ENCODE peak calls at places on chromosomes 16 and 17, in seven cellular contexts. D is GM23338; I is LoVo; Z is fibroblast of the conjunctiva; E is stimulated activated CD8-positive, alpha-beta memory T cell treated with anti-CD3 and anti-CD28 coated beads, Interleukin-2, amount 100 ng/mL, for 48 hours; K is PC-3; V is activated naive CD4-positive, alpha-beta T cell treated with anti-CD3 and anti-CD28 coated beads for 36 hours. Y is an unnamed sample.

GRCh38 chr17:13462161-13462560 is 139.6 kb downstream of the HS3ST3A1 start:
- DNase-seq in D (no peak), I (no peak), Z (peak), E (no peak), K (peak), V (no peak), Y (peak)

GRCh38 chr17:59373879-59374495 is 42.5 kb downstream of the YPEL2 start:
- DNase-seq in D (no peak), I (no peak), Z (peak), E (no peak), K (no peak), V (no peak), Y (peak)

GRCh38 chr16:73027655-73028220 is 20.2 kb downstream of the ZFHX3 start:
- DNase-seq in D (no peak), I (no peak), Z (no peak), E (no peak), K (no peak), V (no peak), Y (no peak)

GRCh38 chr16:265711-266110 is 10.0 kb downstream of the RGS11 start:
- DNase-seq in D (no peak), I (no peak), Z (no peak), E (no peak), K (no peak), V (no peak), Y (peak)

GRCh38 chr16:86363057-86363490 is 147.3 kb upstream of the FOXF1 start:
- DNase-seq in D (no peak), I (peak), Z (peak), E (no peak), K (peak), V (no peak), Y (no peak)

GRCh38 chr16:48608871-48609452 is 1.0 kb downstream of the N4BP1 start:
- DNase-seq in D (no peak), I (no peak), Z (no peak), E (no peak), K (no peak), V (no peak), Y (no peak)

GRCh38 chr17:48510761-48511604 is 19.8 kb downstream of the HOXB1 start:
- DNase-seq in D (no peak), I (no peak), Z (peak), E (no peak), K (peak), V (peak), Y (no peak)

GRCh38 chr17:71446635-71447034 is 674.2 kb upstream of the SOX9 start:
- DNase-seq in D (no peak), I (no peak), Z (no peak), E (no peak), K (peak), V (no peak), Y (no peak)

GRCh38 chr17:48577946-48578615 is at the start of gene HOXB4:
- DNase-seq in D (peak), I (no peak), Z (no peak), E (peak), K (no peak), V (peak), Y (peak)

GRCh38 chr17:63950940-63951907 is 19.1 kb upstream of the CD79B start:
- DNase-seq in D (peak), I (peak), Z (no peak), E (no peak), K (peak), V (peak), Y (no peak)

GRCh38 chr17:80842456-80843053 is 149.1 kb upstream of the CHMP6 start:
- DNase-seq in D (no peak), I (no peak), Z (no peak), E (no peak), K (no peak), V (no peak), Y (no peak)

GRCh38 chr17:68871447-68871846 is 83.7 kb downstream of the ABCA8 start:
- DNase-seq in D (no peak), I (no peak), Z (no peak), E (no peak), K (no peak), V (no peak), Y (no peak)

GRCh38 chr16:57532251-57532625 is 4.1 kb downstream of the CCDC102A start:
- DNase-seq in D (no peak), I (no peak), Z (no peak), E (no peak), K (no peak), V (no peak), Y (no peak)

GRCh38 chr17:4476512-4477070 is 22.1 kb upstream of the SPNS2 start:
- DNase-seq in D (no peak), I (peak), Z (no peak), E (no peak), K (no peak), V (no peak), Y (no peak)

GRCh38 chr17:10844667-10845387 is 6.9 kb upstream of the PIRT start:
- DNase-seq in D (peak), I (peak), Z (peak), E (peak), K (peak), V (peak), Y (peak)

GRCh38 chr16:9072806-9073341 is 18.6 kb upstream of the HAPSTR1 start:
- DNase-seq in D (no peak), I (no peak), Z (peak), E (no peak), K (peak), V (peak), Y (no peak)

GRCh38 chr17:4599505-4600281 is 15.4 kb downstream of the SMTNL2 start:
- DNase-seq in D (peak), I (no peak), Z (peak), E (no peak), K (peak), V (no peak), Y (no peak)

Y was measured in foreskin melanocyte.